ENCODE peak calls at places on chromosomes 2 and 18, in six cellular contexts. U is stimulated activated CD4-positive, alpha-beta T cell treated with anti-CD3 and anti-CD28 coated beads, TNF-alpha, amount 100 ng/mL, for 1 hour; N is stimulated activated CD8-positive, alpha-beta memory T cell treated with anti-CD3 and anti-CD28 coated beads, Interleukin-4, amount 100 ng/mL, for 4 hours; W is left ventricle myocardium inferior; Z is AG04450; L is mesothelial cell of epicardium. I is an unnamed sample.

GRCh38 chr2:25294573-25295462 is 46.9 kb downstream of the DNMT3A start:
- DNase-seq in U (peak; percentile 47), N (peak; percentile 47), W (peak; percentile 83), Z (no peak), L (no peak), I (peak; percentile 95)

GRCh38 chr2:72926368-72926767 is 9.0 kb downstream of the EMX1 start:
- DNase-seq in U (no peak), N (no peak), W (no peak), Z (no peak), L (peak; percentile 20), I (no peak)

GRCh38 chr2:74893332-74893731 is 59.4 kb downstream of the HK2 start:
- DNase-seq in U (no peak), N (no peak), W (no peak), Z (no peak), L (no peak), I (no peak)

GRCh38 chr2:132984731-132985130 is 314.7 kb upstream of the LYPD1 start:
- DNase-seq in U (no peak), N (no peak), W (no peak), Z (no peak), L (no peak), I (no peak)

GRCh38 chr18:49788327-49788908 is 24.9 kb downstream of the ACAA2 start:
- DNase-seq in U (no peak), N (no peak), W (no peak), Z (no peak), L (no peak), I (no peak)

GRCh38 chr2:234425923-234426603 is 70.8 kb downstream of the ARL4C start:
- DNase-seq in U (peak; percentile 52), N (peak; percentile 21), W (no peak), Z (no peak), L (no peak), I (no peak)

GRCh38 chr2:1997976-1998375 is 253.7 kb upstream of the PXDN start:
- DNase-seq in U (no peak), N (no peak), W (no peak), Z (no peak), L (no peak), I (no peak)

GRCh38 chr2:26170795-26171194 is 2.1 kb upstream of the GAREM2 start:
- DNase-seq in U (no peak), N (no peak), W (no peak), Z (no peak), L (no peak), I (peak; percentile 26)

GRCh38 chr2:235766206-235766794 is 272.5 kb downstream of the AGAP1 start:
- DNase-seq in U (peak; percentile 11), N (no peak), W (no peak), Z (peak; percentile 57), L (peak; percentile 79), I (peak; percentile 81)

GRCh38 chr2:1251520-1251919 is 161.7 kb upstream of the TPO start:
- DNase-seq in U (no peak), N (no peak), W (no peak), Z (no peak), L (no peak), I (no peak)

GRCh38 chr18:70387018-70387417 is 98.2 kb downstream of the SOCS6 start:
- DNase-seq in U (no peak), N (no peak), W (no peak), Z (no peak), L (no peak), I (no peak)

GRCh38 chr2:197107291-197108269 is 181.1 kb upstream of the PGAP1 start:
- DNase-seq in U (no peak), N (no peak), W (peak; percentile 51), Z (no peak), L (no peak), I (no peak)

GRCh38 chr2:171762879-171763573 is 75.8 kb downstream of the DYNC1I2 start:
- DNase-seq in U (no peak), N (no peak), W (no peak), Z (no peak), L (no peak), I (peak; percentile 20)

GRCh38 chr2:15547100-15547499 is 14.0 kb downstream of the NBAS start:
- DNase-seq in U (no peak), N (no peak), W (no peak), Z (no peak), L (no peak), I (peak; percentile 32)

GRCh38 chr2:165874445-165875039 is 79.0 kb downstream of the TTC21B start:
- DNase-seq in U (no peak), N (no peak), W (no peak), Z (peak; percentile 41), L (no peak), I (peak; percentile 44)

GRCh38 chr2:76563730-76564129 is 853.0 kb upstream of the GCFC2 start:
- DNase-seq in U (no peak), N (no peak), W (no peak), Z (no peak), L (no peak), I (no peak)

GRCh38 chr2:83067947-83068346 is 1391.1 kb downstream of the SUCLG1 start:
- DNase-seq in U (no peak), N (no peak), W (no peak), Z (no peak), L (no peak), I (no peak)

GRCh38 chr2:37350034-37350433 is 5.6 kb downstream of the QPCT start:
- DNase-seq in U (no peak), N (no peak), W (no peak), Z (no peak), L (no peak), I (no peak)

GRCh38 chr2:217939220-217939619 is 63.6 kb downstream of the TNS1 start:
- DNase-seq in U (no peak), N (no peak), W (no peak), Z (no peak), L (no peak), I (no peak)

GRCh38 chr2:62406573-62407043 is 99.4 kb downstream of the TMEM17 start:
- DNase-seq in U (no peak), N (no peak), W (no peak), Z (no peak), L (no peak), I (no peak)

GRCh38 chr2:209956276-209956675 is 46.2 kb upstream of the RPE start:
- DNase-seq in U (no peak), N (no peak), W (no peak), Z (no peak), L (no peak), I (no peak)

GRCh38 chr2:34110392-34110791 is 511.3 kb upstream of the FAM98A start:
- DNase-seq in U (no peak), N (no peak), W (no peak), Z (no peak), L (no peak), I (no peak)

GRCh38 chr18:22214731-22215528 is 45.5 kb downstream of the GATA6 start:
- DNase-seq in U (no peak), N (no peak), W (no peak), Z (no peak), L (no peak), I (no peak)

GRCh38 chr2:236627193-236627592 is 57.6 kb downstream of the ACKR3 start:
- DNase-seq in U (no peak), N (no peak), W (no peak), Z (no peak), L (no peak), I (no peak)

GRCh38 chr2:198143793-198144192 is 339.4 kb downstream of the PLCL1 start:
- DNase-seq in U (no peak), N (no peak), W (no peak), Z (no peak), L (no peak), I (no peak)

GRCh38 chr2:98118852-98119251 is 31.9 kb downstream of the VWA3B start:
- DNase-seq in U (no peak), N (no peak), W (no peak), Z (no peak), L (no peak), I (no peak)

GRCh38 chr2:215619022-215619958 is 183.4 kb upstream of the FN1 start:
- DNase-seq in U (no peak), N (no peak), W (no peak), Z (no peak), L (no peak), I (peak; percentile 57)

GRCh38 chr18:48032876-48033769 is 102.7 kb upstream of the SMAD2 start:
- DNase-seq in U (no peak), N (no peak), W (no peak), Z (no peak), L (no peak), I (no peak)

GRCh38 chr2:58796239-58796638 is 555.1 kb upstream of the FANCL start:
- DNase-seq in U (no peak), N (no peak), W (no peak), Z (no peak), L (no peak), I (no peak)

GRCh38 chr2:54579061-54579681 is 123.0 kb downstream of the SPTBN1 start:
- DNase-seq in U (no peak), N (no peak), W (no peak), Z (no peak), L (no peak), I (no peak)

GRCh38 chr2:19850056-19850455 is 51.7 kb downstream of the TTC32 start:
- DNase-seq in U (no peak), N (no peak), W (no peak), Z (no peak), L (no peak), I (no peak)

GRCh38 chr2:239440511-239440959 is 39.7 kb upstream of the HDAC4 start:
- DNase-seq in U (no peak), N (no peak), W (no peak), Z (no peak), L (no peak), I (no peak)

GRCh38 chr2:13581471-13581870 is 864.7 kb downstream of the TRIB2 start:
- DNase-seq in U (no peak), N (no peak), W (no peak), Z (no peak), L (no peak), I (no peak)

GRCh38 chr18:55110436-55110835 is 151.2 kb upstream of the CCDC68 start:
- DNase-seq in U (no peak), N (no peak), W (peak; percentile 26), Z (no peak), L (no peak), I (no peak)

GRCh38 chr2:53715568-53715967 is 52.0 kb upstream of the CHAC2 start:
- DNase-seq in U (no peak), N (no peak), W (no peak), Z (no peak), L (no peak), I (no peak)

GRCh38 chr2:71943238-71944182 is 204.2 kb downstream of the CYP26B1 start:
- DNase-seq in U (no peak), N (no peak), W (peak; percentile 53), Z (no peak), L (no peak), I (no peak)

GRCh38 chr18:74990563-74991081 is 218.3 kb downstream of the PTGR3 start:
- DNase-seq in U (no peak), N (no peak), W (no peak), Z (no peak), L (no peak), I (no peak)